ENCODE peak calls at places on chromosomes 2 and 18, in six cellular contexts. One of them, this sample, is unnamed.
A peak's percentile ranks its signal among the peaks of the same experiment; 100 is the strongest.

GRCh38 chr2:106314427-106314826 is 120.3 kb upstream of the UXS1 start:
- DNase-seq in prostate gland: no peak
- DNase-seq in neural progenitor cell: no peak
- DNase-seq in aorta: no peak
- DNase-seq in dorsolateral prefrontal cortex: no peak
- DNase-seq in foreskin fibroblast: no peak
- DNase-seq in this sample: no peak

GRCh38 chr2:47657886-47658577 is 124.9 kb upstream of the MSH6 start:
- DNase-seq in prostate gland: no peak
- DNase-seq in neural progenitor cell: no peak
- DNase-seq in aorta: no peak
- DNase-seq in dorsolateral prefrontal cortex: no peak
- DNase-seq in foreskin fibroblast: no peak
- DNase-seq in this sample: no peak

GRCh38 chr2:28610583-28611201 is 114.8 kb downstream of the PLB1 start:
- DNase-seq in prostate gland: peak; percentile 89
- DNase-seq in neural progenitor cell: no peak
- DNase-seq in aorta: peak; percentile 89
- DNase-seq in dorsolateral prefrontal cortex: no peak
- DNase-seq in foreskin fibroblast: peak; percentile 80
- DNase-seq in this sample: peak; percentile 56

GRCh38 chr2:218168635-218169462 is 2.1 kb upstream of the CXCR1 start:
- DNase-seq in prostate gland: no peak
- DNase-seq in neural progenitor cell: peak; percentile 73
- DNase-seq in aorta: peak; percentile 78
- DNase-seq in dorsolateral prefrontal cortex: peak; percentile 20
- DNase-seq in foreskin fibroblast: no peak
- DNase-seq in this sample: peak; percentile 53

GRCh38 chr2:98822301-98823164 is 91.6 kb upstream of the MGAT4A start:
- DNase-seq in prostate gland: peak; percentile 49
- DNase-seq in neural progenitor cell: peak; percentile 83
- DNase-seq in aorta: peak; percentile 89
- DNase-seq in dorsolateral prefrontal cortex: no peak
- DNase-seq in foreskin fibroblast: no peak
- DNase-seq in this sample: peak; percentile 68

GRCh38 chr2:85681354-85681728 is 12.8 kb upstream of the GNLY start:
- DNase-seq in prostate gland: no peak
- DNase-seq in neural progenitor cell: no peak
- DNase-seq in aorta: peak; percentile 56
- DNase-seq in dorsolateral prefrontal cortex: no peak
- DNase-seq in foreskin fibroblast: no peak
- DNase-seq in this sample: peak; percentile 35

GRCh38 chr2:468631-469310 is 180.9 kb upstream of the ALKAL2 start:
- DNase-seq in prostate gland: no peak
- DNase-seq in neural progenitor cell: no peak
- DNase-seq in aorta: no peak
- DNase-seq in dorsolateral prefrontal cortex: no peak
- DNase-seq in foreskin fibroblast: no peak
- DNase-seq in this sample: no peak

GRCh38 chr2:168976034-168976654 is 55.0 kb downstream of the ABCB11 start:
- DNase-seq in prostate gland: no peak
- DNase-seq in neural progenitor cell: peak; percentile 6
- DNase-seq in aorta: no peak
- DNase-seq in dorsolateral prefrontal cortex: no peak
- DNase-seq in foreskin fibroblast: no peak
- DNase-seq in this sample: no peak

GRCh38 chr2:240564571-240565266 is 3.6 kb upstream of the RNPEPL1 start:
- DNase-seq in prostate gland: no peak
- DNase-seq in neural progenitor cell: no peak
- DNase-seq in aorta: no peak
- DNase-seq in dorsolateral prefrontal cortex: no peak
- DNase-seq in foreskin fibroblast: no peak
- DNase-seq in this sample: no peak

GRCh38 chr2:165055081-165055879 is 100.0 kb upstream of the SLC38A11 start:
- DNase-seq in prostate gland: no peak
- DNase-seq in neural progenitor cell: no peak
- DNase-seq in aorta: no peak
- DNase-seq in dorsolateral prefrontal cortex: no peak
- DNase-seq in foreskin fibroblast: no peak
- DNase-seq in this sample: no peak

GRCh38 chr2:107412209-107412904 is 414.3 kb upstream of the RGPD4 start:
- DNase-seq in prostate gland: no peak
- DNase-seq in neural progenitor cell: no peak
- DNase-seq in aorta: no peak
- DNase-seq in dorsolateral prefrontal cortex: no peak
- DNase-seq in foreskin fibroblast: no peak
- DNase-seq in this sample: no peak

GRCh38 chr2:26495705-26496271 is 17.9 kb upstream of the OTOF start:
- DNase-seq in prostate gland: no peak
- DNase-seq in neural progenitor cell: peak; percentile 89
- DNase-seq in aorta: no peak
- DNase-seq in dorsolateral prefrontal cortex: no peak
- DNase-seq in foreskin fibroblast: no peak
- DNase-seq in this sample: no peak

GRCh38 chr18:23134780-23135678 is at the start of gene CABLES1:
- DNase-seq in prostate gland: peak; percentile 43
- DNase-seq in neural progenitor cell: peak; percentile 71
- DNase-seq in aorta: peak; percentile 87
- DNase-seq in dorsolateral prefrontal cortex: no peak
- DNase-seq in foreskin fibroblast: peak; percentile 28
- DNase-seq in this sample: peak; percentile 81

GRCh38 chr2:175123254-175123653 is 44.7 kb downstream of the ATF2 start:
- DNase-seq in prostate gland: no peak
- DNase-seq in neural progenitor cell: no peak
- DNase-seq in aorta: no peak
- DNase-seq in dorsolateral prefrontal cortex: no peak
- DNase-seq in foreskin fibroblast: no peak
- DNase-seq in this sample: no peak

GRCh38 chr18:76619342-76620315 is 124.6 kb upstream of the ZNF516 start:
- DNase-seq in prostate gland: peak; percentile 45
- DNase-seq in neural progenitor cell: peak; percentile 78
- DNase-seq in aorta: peak; percentile 82
- DNase-seq in dorsolateral prefrontal cortex: no peak
- DNase-seq in foreskin fibroblast: peak; percentile 71
- DNase-seq in this sample: peak; percentile 96
- H3K4me3 ChIP-seq in prostate gland: peak overlapping the region; percentile 19
- H3K4me3 ChIP-seq in neural progenitor cell: peak overlapping the region; percentile 32
- H3K4me3 ChIP-seq in aorta: peak overlapping the region; percentile 17
- H3K4me3 ChIP-seq in dorsolateral prefrontal cortex: peak overlapping the region; percentile 22
- H3K4me3 ChIP-seq in foreskin fibroblast: peak overlapping the region; percentile 55
- H3K4me3 ChIP-seq in this sample: peak overlapping the region; percentile 18

GRCh38 chr18:49562481-49563129 is 748 bp downstream of the LIPG start:
- DNase-seq in prostate gland: no peak
- DNase-seq in neural progenitor cell: peak; percentile 64
- DNase-seq in aorta: no peak
- DNase-seq in dorsolateral prefrontal cortex: no peak
- DNase-seq in foreskin fibroblast: no peak
- DNase-seq in this sample: peak; percentile 23
- H3K4me3 ChIP-seq in prostate gland: peak overlapping the region; percentile 21
- H3K4me3 ChIP-seq in neural progenitor cell: peak overlapping the region; percentile 57
- H3K4me3 ChIP-seq in aorta: peak overlapping the region; percentile 40
- H3K4me3 ChIP-seq in dorsolateral prefrontal cortex: peak overlapping the region; percentile 31
- H3K4me3 ChIP-seq in foreskin fibroblast: no peak overlapping the region
- H3K4me3 ChIP-seq in this sample: peak overlapping the region; percentile 54

DNA sequence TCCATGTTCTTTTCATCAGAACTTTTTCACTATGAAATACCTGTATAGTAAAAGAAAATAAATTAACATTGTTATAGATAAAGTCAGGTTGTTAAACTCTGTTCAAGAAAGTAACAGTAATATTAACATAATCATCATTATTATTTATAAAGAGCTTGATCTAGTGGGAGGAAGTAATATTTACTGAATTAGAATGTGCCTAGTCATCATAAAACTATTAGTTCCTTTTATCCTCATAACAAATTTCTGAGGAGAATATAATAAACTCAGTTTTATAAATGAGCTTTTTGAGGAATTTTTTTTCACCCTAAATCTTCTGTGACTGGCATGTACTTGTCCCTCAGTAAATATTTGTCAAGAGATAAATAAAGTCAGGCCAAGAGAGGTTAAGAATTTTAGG is 78.4 kb downstream of the PLA2R1 start:
- DNase-seq in prostate gland: no peak
- DNase-seq in neural progenitor cell: no peak
- DNase-seq in aorta: no peak
- DNase-seq in dorsolateral prefrontal cortex: no peak
- DNase-seq in foreskin fibroblast: no peak
- DNase-seq in this sample: no peak
- H3K4me3 ChIP-seq in prostate gland: no peak overlapping the region
- H3K4me3 ChIP-seq in neural progenitor cell: no peak overlapping the region
- H3K4me3 ChIP-seq in aorta: no peak overlapping the region
- H3K4me3 ChIP-seq in dorsolateral prefrontal cortex: no peak overlapping the region
- H3K4me3 ChIP-seq in foreskin fibroblast: no peak overlapping the region
- H3K4me3 ChIP-seq in this sample: no peak overlapping the region

DNA sequence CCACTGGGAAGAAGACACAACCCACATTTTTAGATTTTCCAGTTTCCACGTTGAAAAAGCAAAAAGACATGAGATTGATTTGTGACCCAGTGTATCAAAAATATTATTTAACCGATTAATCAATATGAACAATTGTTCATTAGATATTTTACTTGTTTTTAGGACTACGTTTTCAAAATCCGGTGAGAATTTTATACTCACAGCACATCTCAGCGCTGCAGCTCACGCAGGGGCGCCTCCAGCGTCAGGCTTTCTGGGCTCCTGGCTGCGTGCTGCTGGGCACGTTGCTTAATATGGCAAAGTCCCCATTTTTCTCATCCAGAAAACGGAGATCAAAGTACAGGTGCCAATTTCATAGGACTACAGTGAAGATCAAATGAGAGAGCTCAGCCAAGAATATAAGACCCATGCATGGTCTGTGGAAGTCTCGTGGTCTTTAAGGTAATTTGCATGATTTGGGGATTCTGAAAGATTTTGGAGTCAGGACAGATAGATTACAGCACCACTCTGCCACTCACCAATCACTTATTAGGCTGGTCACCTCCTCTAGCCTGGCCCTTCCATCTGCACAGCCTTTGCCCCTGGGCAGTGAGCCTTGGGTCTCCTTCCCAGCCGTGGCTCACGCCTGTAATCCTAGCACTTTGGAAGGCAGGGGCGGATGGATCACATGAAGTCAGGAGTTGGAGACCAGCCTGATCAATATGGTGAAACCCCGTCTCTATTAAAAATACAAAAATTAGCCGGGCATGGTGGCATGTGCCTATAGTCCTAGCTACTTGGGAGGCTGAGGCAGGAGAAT is 36.2 kb downstream of the PTPN18 start:
- DNase-seq in prostate gland: no peak
- DNase-seq in neural progenitor cell: no peak
- DNase-seq in aorta: peak; percentile 76
- DNase-seq in dorsolateral prefrontal cortex: no peak
- DNase-seq in foreskin fibroblast: peak; percentile 44
- DNase-seq in this sample: peak; percentile 48
- H3K4me3 ChIP-seq in prostate gland: peak overlapping the region; percentile 70
- H3K4me3 ChIP-seq in neural progenitor cell: peak overlapping the region; percentile 75
- H3K4me3 ChIP-seq in aorta: peak overlapping the region; percentile 83
- H3K4me3 ChIP-seq in dorsolateral prefrontal cortex: peak overlapping the region; percentile 68
- H3K4me3 ChIP-seq in foreskin fibroblast: peak overlapping the region; percentile 65
- H3K4me3 ChIP-seq in this sample: peak overlapping the region; percentile 59

DNA sequence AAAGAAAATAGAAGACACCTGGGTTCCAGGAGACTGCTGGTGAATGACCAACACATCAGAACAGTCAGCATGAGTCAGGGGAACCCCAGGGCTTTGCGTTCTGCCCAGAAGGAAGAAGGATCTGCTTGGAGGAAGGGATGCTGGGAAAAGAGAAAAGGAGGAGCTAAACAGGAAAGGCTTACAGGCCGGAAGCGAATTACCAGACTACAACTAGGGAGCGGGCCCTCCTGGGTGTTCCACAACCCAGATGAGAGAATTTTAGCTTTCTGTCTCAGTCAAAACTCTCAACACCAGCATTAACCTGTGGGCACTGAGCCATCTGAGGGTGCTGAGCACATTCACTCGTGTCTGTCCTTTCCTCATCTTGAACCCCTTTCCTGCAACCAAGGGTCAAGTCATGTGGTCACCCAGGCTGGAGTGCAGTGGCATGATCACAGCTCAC is 19.2 kb downstream of the CDC42EP3 start:
- DNase-seq in prostate gland: no peak
- DNase-seq in neural progenitor cell: no peak
- DNase-seq in aorta: no peak
- DNase-seq in dorsolateral prefrontal cortex: no peak
- DNase-seq in foreskin fibroblast: peak; percentile 90
- DNase-seq in this sample: no peak
- H3K4me3 ChIP-seq in prostate gland: no peak overlapping the region
- H3K4me3 ChIP-seq in neural progenitor cell: no peak overlapping the region
- H3K4me3 ChIP-seq in aorta: no peak overlapping the region
- H3K4me3 ChIP-seq in dorsolateral prefrontal cortex: no peak overlapping the region
- H3K4me3 ChIP-seq in foreskin fibroblast: no peak overlapping the region
- H3K4me3 ChIP-seq in this sample: no peak overlapping the region

GRCh38 chr18:78983530-78983929 is 3.9 kb downstream of the SALL3 start:
- DNase-seq in prostate gland: no peak
- DNase-seq in neural progenitor cell: peak; percentile 47
- DNase-seq in aorta: no peak
- DNase-seq in dorsolateral prefrontal cortex: no peak
- DNase-seq in foreskin fibroblast: no peak
- DNase-seq in this sample: no peak

GRCh38 chr18:78982186-78982585 is 2.6 kb downstream of the SALL3 start:
- DNase-seq in prostate gland: no peak
- DNase-seq in neural progenitor cell: peak; percentile 55
- DNase-seq in aorta: no peak
- DNase-seq in dorsolateral prefrontal cortex: no peak
- DNase-seq in foreskin fibroblast: no peak
- DNase-seq in this sample: no peak

GRCh38 chr18:78986018-78986481 is 6.4 kb downstream of the SALL3 start:
- DNase-seq in prostate gland: peak; percentile 57
- DNase-seq in neural progenitor cell: peak; percentile 84
- DNase-seq in aorta: no peak
- DNase-seq in dorsolateral prefrontal cortex: no peak
- DNase-seq in foreskin fibroblast: no peak
- DNase-seq in this sample: peak; percentile 33

GRCh38 chr18:78981652-78981955 is 2.0 kb downstream of the SALL3 start:
- DNase-seq in prostate gland: no peak
- DNase-seq in neural progenitor cell: peak; percentile 57
- DNase-seq in aorta: no peak
- DNase-seq in dorsolateral prefrontal cortex: no peak
- DNase-seq in foreskin fibroblast: no peak
- DNase-seq in this sample: no peak

GRCh38 chr18:78984941-78985784 is 5.5 kb downstream of the SALL3 start:
- DNase-seq in prostate gland: no peak
- DNase-seq in neural progenitor cell: peak; percentile 82
- DNase-seq in aorta: no peak
- DNase-seq in dorsolateral prefrontal cortex: no peak
- DNase-seq in foreskin fibroblast: no peak
- DNase-seq in this sample: no peak
- H3K4me3 ChIP-seq in prostate gland: peak overlapping the region; percentile 9
- H3K4me3 ChIP-seq in neural progenitor cell: peak overlapping the region; percentile 89
- H3K4me3 ChIP-seq in aorta: no peak overlapping the region
- H3K4me3 ChIP-seq in dorsolateral prefrontal cortex: no peak overlapping the region
- H3K4me3 ChIP-seq in foreskin fibroblast: no peak overlapping the region
- H3K4me3 ChIP-seq in this sample: no peak overlapping the region

GRCh38 chr2:84129018-84129417 is 330.1 kb downstream of the SUCLG1 start:
- DNase-seq in prostate gland: no peak
- DNase-seq in neural progenitor cell: no peak
- DNase-seq in aorta: no peak
- DNase-seq in dorsolateral prefrontal cortex: no peak
- DNase-seq in foreskin fibroblast: no peak
- DNase-seq in this sample: no peak
- H3K4me3 ChIP-seq in prostate gland: no peak overlapping the region
- H3K4me3 ChIP-seq in neural progenitor cell: no peak overlapping the region
- H3K4me3 ChIP-seq in aorta: no peak overlapping the region
- H3K4me3 ChIP-seq in dorsolateral prefrontal cortex: no peak overlapping the region
- H3K4me3 ChIP-seq in foreskin fibroblast: no peak overlapping the region
- H3K4me3 ChIP-seq in this sample: no peak overlapping the region